ENCODE peak calls at places on chromosomes 5 and 9, in ten cellular contexts. One of them, this sample, is unnamed.

GRCh38 chr5:57412010-57412409 is 70.6 kb downstream of the ACTBL2 start:
- DNase-seq in endodermal cell: no peak
- DNase-seq in heart right ventricle: no peak
- DNase-seq in Peyer's patch: no peak
- DNase-seq in cardiac fibroblast: peak
- DNase-seq in fibroblast of lung: peak
- DNase-seq in IMR-90: peak
- DNase-seq in AG04450: no peak
- DNase-seq in gastrocnemius medialis: no peak
- DNase-seq in psoas muscle: no peak
- DNase-seq in this sample: no peak

GRCh38 chr9:7097040-7097715 is 339.4 kb downstream of the KDM4C start:
- DNase-seq in gastrocnemius medialis: no peak
- DNase-seq in cardiac fibroblast: no peak
- DNase-seq in heart right ventricle: no peak
- DNase-seq in endodermal cell: no peak
- DNase-seq in IMR-90: no peak
- DNase-seq in psoas muscle: no peak
- DNase-seq in fibroblast of lung: no peak
- DNase-seq in AG04450: no peak
- DNase-seq in Peyer's patch: no peak
- DNase-seq in this sample: no peak

GRCh38 chr5:179886190-179886589 is 21.5 kb downstream of the TBC1D9B start:
- DNase-seq in AG04450: no peak
- DNase-seq in gastrocnemius medialis: no peak
- DNase-seq in heart right ventricle: no peak
- DNase-seq in fibroblast of lung: no peak
- DNase-seq in IMR-90: no peak
- DNase-seq in Peyer's patch: no peak
- DNase-seq in endodermal cell: no peak
- DNase-seq in psoas muscle: no peak
- DNase-seq in cardiac fibroblast: no peak
- DNase-seq in this sample: no peak

GRCh38 chr9:87180846-87181245 is 233.5 kb upstream of the GAS1 start:
- DNase-seq in Peyer's patch: no peak
- DNase-seq in IMR-90: no peak
- DNase-seq in psoas muscle: no peak
- DNase-seq in heart right ventricle: no peak
- DNase-seq in gastrocnemius medialis: no peak
- DNase-seq in fibroblast of lung: peak
- DNase-seq in endodermal cell: no peak
- DNase-seq in AG04450: no peak
- DNase-seq in cardiac fibroblast: no peak
- DNase-seq in this sample: no peak

GRCh38 chr9:131516930-131517329 is 14.1 kb downstream of the UCK1 start:
- DNase-seq in psoas muscle: peak
- DNase-seq in AG04450: no peak
- DNase-seq in gastrocnemius medialis: peak
- DNase-seq in cardiac fibroblast: no peak
- DNase-seq in Peyer's patch: no peak
- DNase-seq in heart right ventricle: no peak
- DNase-seq in IMR-90: no peak
- DNase-seq in endodermal cell: no peak
- DNase-seq in fibroblast of lung: no peak
- DNase-seq in this sample: no peak

GRCh38 chr5:139696894-139697658 is 48.9 kb downstream of the CXXC5 start:
- DNase-seq in Peyer's patch: peak
- DNase-seq in gastrocnemius medialis: no peak
- DNase-seq in fibroblast of lung: peak
- DNase-seq in cardiac fibroblast: peak
- DNase-seq in IMR-90: peak
- DNase-seq in heart right ventricle: peak
- DNase-seq in psoas muscle: peak
- DNase-seq in AG04450: peak
- DNase-seq in endodermal cell: peak
- DNase-seq in this sample: no peak

GRCh38 chr9:91078041-91078441 is 276.4 kb downstream of the SYK start:
- DNase-seq in fibroblast of lung: peak
- DNase-seq in IMR-90: no peak
- DNase-seq in heart right ventricle: no peak
- DNase-seq in Peyer's patch: no peak
- DNase-seq in cardiac fibroblast: peak
- DNase-seq in psoas muscle: no peak
- DNase-seq in gastrocnemius medialis: no peak
- DNase-seq in endodermal cell: no peak
- DNase-seq in AG04450: no peak
- DNase-seq in this sample: no peak

GRCh38 chr9:130266236-130267098 is 907 bp downstream of the HMCN2 start:
- DNase-seq in psoas muscle: no peak
- DNase-seq in heart right ventricle: no peak
- DNase-seq in IMR-90: no peak
- DNase-seq in gastrocnemius medialis: no peak
- DNase-seq in fibroblast of lung: no peak
- DNase-seq in AG04450: no peak
- DNase-seq in cardiac fibroblast: no peak
- DNase-seq in endodermal cell: peak
- DNase-seq in Peyer's patch: no peak
- DNase-seq in this sample: no peak

GRCh38 chr5:9500244-9500643 is 45.6 kb downstream of the SEMA5A start:
- DNase-seq in gastrocnemius medialis: no peak
- DNase-seq in endodermal cell: no peak
- DNase-seq in Peyer's patch: no peak
- DNase-seq in heart right ventricle: no peak
- DNase-seq in cardiac fibroblast: no peak
- DNase-seq in IMR-90: no peak
- DNase-seq in fibroblast of lung: no peak
- DNase-seq in psoas muscle: no peak
- DNase-seq in AG04450: no peak
- DNase-seq in this sample: no peak

GRCh38 chr9:132768932-132769894 is 98.9 kb downstream of the GTF3C4 start:
- DNase-seq in heart right ventricle: peak
- DNase-seq in fibroblast of lung: peak
- DNase-seq in gastrocnemius medialis: peak
- DNase-seq in AG04450: no peak
- DNase-seq in IMR-90: peak
- DNase-seq in psoas muscle: no peak
- DNase-seq in endodermal cell: peak
- DNase-seq in Peyer's patch: peak
- DNase-seq in cardiac fibroblast: peak
- DNase-seq in this sample: no peak

GRCh38 chr5:176687247-176687646 is 40.0 kb downstream of the TSPAN17 start:
- DNase-seq in heart right ventricle: no peak
- DNase-seq in psoas muscle: no peak
- DNase-seq in IMR-90: no peak
- DNase-seq in gastrocnemius medialis: no peak
- DNase-seq in fibroblast of lung: no peak
- DNase-seq in AG04450: no peak
- DNase-seq in cardiac fibroblast: no peak
- DNase-seq in endodermal cell: no peak
- DNase-seq in Peyer's patch: no peak
- DNase-seq in this sample: no peak

GRCh38 chr9:116312221-116312620 is 158.6 kb downstream of the PAPPA start:
- DNase-seq in gastrocnemius medialis: no peak
- DNase-seq in heart right ventricle: no peak
- DNase-seq in IMR-90: peak
- DNase-seq in psoas muscle: no peak
- DNase-seq in endodermal cell: no peak
- DNase-seq in AG04450: no peak
- DNase-seq in fibroblast of lung: no peak
- DNase-seq in Peyer's patch: no peak
- DNase-seq in cardiac fibroblast: no peak
- DNase-seq in this sample: no peak

GRCh38 chr9:116317503-116317902 is 163.9 kb downstream of the PAPPA start:
- DNase-seq in Peyer's patch: no peak
- DNase-seq in AG04450: no peak
- DNase-seq in cardiac fibroblast: no peak
- DNase-seq in psoas muscle: no peak
- DNase-seq in gastrocnemius medialis: no peak
- DNase-seq in fibroblast of lung: no peak
- DNase-seq in endodermal cell: no peak
- DNase-seq in heart right ventricle: no peak
- DNase-seq in IMR-90: no peak
- DNase-seq in this sample: no peak

GRCh38 chr9:116316231-116316630 is 162.6 kb downstream of the PAPPA start:
- DNase-seq in AG04450: no peak
- DNase-seq in psoas muscle: no peak
- DNase-seq in cardiac fibroblast: no peak
- DNase-seq in heart right ventricle: no peak
- DNase-seq in endodermal cell: no peak
- DNase-seq in Peyer's patch: no peak
- DNase-seq in fibroblast of lung: no peak
- DNase-seq in IMR-90: no peak
- DNase-seq in gastrocnemius medialis: no peak
- DNase-seq in this sample: no peak

GRCh38 chr9:116310212-116310611 is 156.6 kb downstream of the PAPPA start:
- DNase-seq in psoas muscle: no peak
- DNase-seq in AG04450: no peak
- DNase-seq in Peyer's patch: no peak
- DNase-seq in gastrocnemius medialis: no peak
- DNase-seq in IMR-90: no peak
- DNase-seq in fibroblast of lung: no peak
- DNase-seq in heart right ventricle: no peak
- DNase-seq in cardiac fibroblast: no peak
- DNase-seq in endodermal cell: no peak
- DNase-seq in this sample: no peak

GRCh38 chr9:116313638-116314037 is 160.0 kb downstream of the PAPPA start:
- DNase-seq in psoas muscle: no peak
- DNase-seq in IMR-90: no peak
- DNase-seq in Peyer's patch: no peak
- DNase-seq in AG04450: no peak
- DNase-seq in endodermal cell: no peak
- DNase-seq in cardiac fibroblast: peak
- DNase-seq in gastrocnemius medialis: no peak
- DNase-seq in fibroblast of lung: no peak
- DNase-seq in heart right ventricle: no peak
- DNase-seq in this sample: no peak
- TF ChIP-seq CTCF in psoas muscle: no peak
- TF ChIP-seq CTCF in IMR-90: peak
- TF ChIP-seq CTCF in Peyer's patch: no peak
- TF ChIP-seq CTCF in AG04450: peak
- TF ChIP-seq CTCF in endodermal cell: peak
- TF ChIP-seq CTCF in cardiac fibroblast: peak
- TF ChIP-seq CTCF in gastrocnemius medialis: no peak
- TF ChIP-seq CTCF in fibroblast of lung: peak
- TF ChIP-seq CTCF in heart right ventricle: no peak
- TF ChIP-seq CTCF in this sample: no peak

GRCh38 chr9:136343121-136343883 is 16.0 kb downstream of the GPSM1 start:
- DNase-seq in psoas muscle: no peak
- DNase-seq in heart right ventricle: peak
- DNase-seq in gastrocnemius medialis: no peak
- DNase-seq in AG04450: no peak
- DNase-seq in fibroblast of lung: no peak
- DNase-seq in IMR-90: no peak
- DNase-seq in Peyer's patch: no peak
- DNase-seq in cardiac fibroblast: no peak
- DNase-seq in endodermal cell: no peak
- DNase-seq in this sample: no peak
- H3K4me3 ChIP-seq in psoas muscle: no peak
- H3K4me3 ChIP-seq in heart right ventricle: no peak
- H3K4me3 ChIP-seq in gastrocnemius medialis: no peak
- H3K4me3 ChIP-seq in AG04450: no peak
- H3K4me3 ChIP-seq in fibroblast of lung: no peak
- H3K4me3 ChIP-seq in IMR-90: no peak
- H3K4me3 ChIP-seq in Peyer's patch: peak
- H3K4me3 ChIP-seq in cardiac fibroblast: no peak
- H3K4me3 ChIP-seq in endodermal cell: no peak
- H3K4me3 ChIP-seq in this sample: no peak

DNA sequence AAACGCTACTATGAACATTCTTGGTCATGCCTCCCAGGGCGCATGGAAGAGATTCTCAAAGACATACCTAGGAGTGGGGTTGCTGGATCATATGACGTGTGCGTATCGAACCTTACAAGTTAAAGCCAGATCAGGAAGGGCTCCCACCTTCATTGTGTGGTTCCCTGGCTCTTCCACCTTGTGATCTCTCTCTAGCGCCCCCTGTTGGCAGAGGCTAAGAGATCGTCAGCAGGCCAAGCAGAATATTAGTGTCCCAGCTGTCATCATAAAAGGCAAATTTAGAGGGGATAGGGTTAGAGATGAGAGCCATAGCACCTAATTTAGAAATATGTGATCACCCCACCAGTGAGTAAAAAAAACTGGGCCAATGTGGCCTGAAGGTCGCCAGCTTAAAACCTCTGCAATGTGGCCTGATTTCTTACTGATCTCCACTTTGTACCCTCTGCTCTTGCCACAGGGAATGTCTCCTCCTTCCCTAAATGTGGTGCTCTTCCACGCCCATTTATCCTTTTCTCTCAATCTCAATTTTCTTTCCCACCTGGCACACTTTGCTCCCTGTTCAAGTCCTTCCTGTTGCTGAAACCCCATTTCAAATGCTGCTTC is 91.7 kb upstream of the SHB start:
- DNase-seq in AG04450: no peak
- DNase-seq in Peyer's patch: peak
- DNase-seq in psoas muscle: peak
- DNase-seq in heart right ventricle: peak
- DNase-seq in fibroblast of lung: peak
- DNase-seq in cardiac fibroblast: peak
- DNase-seq in IMR-90: peak
- DNase-seq in endodermal cell: peak
- DNase-seq in gastrocnemius medialis: peak
- DNase-seq in this sample: no peak
- TF ChIP-seq CTCF in AG04450: peak
- TF ChIP-seq CTCF in Peyer's patch: no peak
- TF ChIP-seq CTCF in psoas muscle: peak
- TF ChIP-seq CTCF in heart right ventricle: peak
- TF ChIP-seq CTCF in fibroblast of lung: peak
- TF ChIP-seq CTCF in cardiac fibroblast: peak
- TF ChIP-seq CTCF in IMR-90: peak
- TF ChIP-seq CTCF in endodermal cell: peak
- TF ChIP-seq CTCF in gastrocnemius medialis: peak
- TF ChIP-seq CTCF in this sample: peak

DNA sequence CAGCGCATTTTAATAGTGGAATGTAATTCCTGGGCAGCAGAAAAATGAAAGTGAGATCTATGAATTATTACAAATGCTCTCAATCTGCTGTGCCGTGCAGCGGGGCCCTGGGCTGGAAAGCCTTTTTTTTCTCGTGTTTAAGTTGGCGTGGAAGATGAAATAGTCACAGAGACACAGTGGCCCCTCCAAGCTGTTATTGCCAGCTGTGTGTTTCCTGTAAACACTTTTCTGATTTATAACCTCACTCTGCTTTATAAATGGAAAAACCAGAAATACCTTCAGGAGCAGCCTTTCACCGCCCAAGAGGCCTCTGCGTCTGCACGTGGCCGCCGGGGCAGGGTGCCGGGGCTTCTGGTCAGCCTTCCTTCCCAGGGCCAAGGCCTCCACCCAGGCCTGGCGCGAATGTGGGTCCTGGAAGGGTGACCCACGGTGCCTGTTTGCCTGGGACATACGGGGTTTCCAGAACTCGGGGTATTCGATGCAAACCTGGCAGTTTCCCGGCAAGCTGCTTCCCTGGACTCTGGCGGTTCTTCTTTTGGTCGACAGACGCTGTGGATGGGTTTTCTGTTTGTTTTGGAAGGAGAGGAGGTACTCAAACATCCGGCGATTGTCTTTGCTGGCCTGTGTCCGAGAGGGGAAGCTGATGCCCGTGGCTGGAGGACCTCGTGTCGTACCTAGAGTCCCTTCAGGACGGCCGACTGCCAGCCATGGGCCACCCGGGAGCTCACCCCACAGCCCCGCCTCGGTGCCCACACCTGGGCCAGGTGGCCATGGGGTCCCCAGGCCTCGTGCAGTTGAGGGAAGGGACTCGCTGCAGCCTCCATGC is 256.7 kb downstream of the PARP8 start:
- DNase-seq in Peyer's patch: no peak
- DNase-seq in AG04450: no peak
- DNase-seq in IMR-90: no peak
- DNase-seq in endodermal cell: peak
- DNase-seq in fibroblast of lung: no peak
- DNase-seq in psoas muscle: peak
- DNase-seq in gastrocnemius medialis: no peak
- DNase-seq in heart right ventricle: peak
- DNase-seq in cardiac fibroblast: peak
- DNase-seq in this sample: no peak
- H3K4me3 ChIP-seq in Peyer's patch: no peak
- H3K4me3 ChIP-seq in AG04450: no peak
- H3K4me3 ChIP-seq in IMR-90: no peak
- H3K4me3 ChIP-seq in endodermal cell: no peak
- H3K4me3 ChIP-seq in fibroblast of lung: peak
- H3K4me3 ChIP-seq in psoas muscle: peak
- H3K4me3 ChIP-seq in gastrocnemius medialis: no peak
- H3K4me3 ChIP-seq in heart right ventricle: no peak
- H3K4me3 ChIP-seq in cardiac fibroblast: no peak
- H3K4me3 ChIP-seq in this sample: no peak